ENCODE peak calls at places on chromosome 12, in six cellular contexts. One of them, this sample, is unnamed.

GRCh38 chr12:46915082-46915481 is 89.3 kb upstream of the SLC38A4 start:
- DNase-seq in sigmoid colon: peak; percentile 69
- DNase-seq in neural progenitor cell: no peak
- DNase-seq in transverse colon: no peak
- DNase-seq in SK-N-SH: no peak
- DNase-seq in MM.1S: no peak
- DNase-seq in this sample: no peak

GRCh38 chr12:76137611-76138010 is 53.1 kb upstream of the NAP1L1 start:
- DNase-seq in sigmoid colon: no peak
- DNase-seq in MM.1S: no peak
- DNase-seq in SK-N-SH: no peak
- DNase-seq in transverse colon: no peak
- DNase-seq in neural progenitor cell: no peak
- DNase-seq in this sample: no peak

GRCh38 chr12:94753071-94753779 is 102.9 kb upstream of the TMCC3 start:
- DNase-seq in MM.1S: no peak
- DNase-seq in transverse colon: no peak
- DNase-seq in sigmoid colon: no peak
- DNase-seq in neural progenitor cell: peak; percentile 57
- DNase-seq in SK-N-SH: no peak
- DNase-seq in this sample: no peak

GRCh38 chr12:19451196-19451595 is 11.9 kb downstream of the AEBP2 start:
- DNase-seq in MM.1S: no peak
- DNase-seq in sigmoid colon: no peak
- DNase-seq in neural progenitor cell: peak; percentile 27
- DNase-seq in transverse colon: no peak
- DNase-seq in SK-N-SH: peak; percentile 27
- DNase-seq in this sample: no peak

GRCh38 chr12:117872521-117873169 is 96.1 kb downstream of the KSR2 start:
- DNase-seq in transverse colon: no peak
- DNase-seq in sigmoid colon: no peak
- DNase-seq in SK-N-SH: no peak
- DNase-seq in neural progenitor cell: no peak
- DNase-seq in MM.1S: no peak
- DNase-seq in this sample: no peak

GRCh38 chr12:59808317-59808910 is 212.6 kb downstream of the SLC16A7 start:
- DNase-seq in SK-N-SH: peak; percentile 43
- DNase-seq in transverse colon: no peak
- DNase-seq in MM.1S: peak; percentile 38
- DNase-seq in sigmoid colon: no peak
- DNase-seq in neural progenitor cell: peak; percentile 53
- DNase-seq in this sample: no peak

GRCh38 chr12:98701166-98701565 is 56.1 kb downstream of the APAF1 start:
- DNase-seq in MM.1S: no peak
- DNase-seq in sigmoid colon: no peak
- DNase-seq in SK-N-SH: no peak
- DNase-seq in neural progenitor cell: no peak
- DNase-seq in transverse colon: no peak
- DNase-seq in this sample: no peak

GRCh38 chr12:49012739-49013138 is 5.8 kb downstream of the PRKAG1 start:
- DNase-seq in sigmoid colon: no peak
- DNase-seq in neural progenitor cell: no peak
- DNase-seq in MM.1S: no peak
- DNase-seq in transverse colon: no peak
- DNase-seq in SK-N-SH: no peak
- DNase-seq in this sample: no peak

GRCh38 chr12:32230607-32230982 is 123.9 kb downstream of the BICD1 start:
- DNase-seq in neural progenitor cell: no peak
- DNase-seq in sigmoid colon: no peak
- DNase-seq in SK-N-SH: peak; percentile 10
- DNase-seq in MM.1S: no peak
- DNase-seq in transverse colon: no peak
- DNase-seq in this sample: no peak

GRCh38 chr12:31591308-31591901 is 469 bp upstream of the DENND5B start:
- DNase-seq in sigmoid colon: peak; percentile 68
- DNase-seq in transverse colon: peak; percentile 29
- DNase-seq in MM.1S: no peak
- DNase-seq in SK-N-SH: peak; percentile 73
- DNase-seq in neural progenitor cell: peak; percentile 36
- DNase-seq in this sample: peak; percentile 20

GRCh38 chr12:9079082-9079481 is 36.6 kb downstream of the A2M start:
- DNase-seq in neural progenitor cell: no peak
- DNase-seq in SK-N-SH: no peak
- DNase-seq in MM.1S: no peak
- DNase-seq in sigmoid colon: no peak
- DNase-seq in transverse colon: no peak
- DNase-seq in this sample: no peak
- H3K36me3 ChIP-seq in neural progenitor cell: no peaks in the 10 kb centered on the region
- H3K36me3 ChIP-seq in SK-N-SH: no peaks in the 10 kb centered on the region
- H3K36me3 ChIP-seq in MM.1S: no peaks in the 10 kb centered on the region
- H3K36me3 ChIP-seq in sigmoid colon: peaks cover 63% of the 10 kb centered on the region
- H3K36me3 ChIP-seq in transverse colon: peaks cover 19% of the 10 kb centered on the region
- H3K36me3 ChIP-seq in this sample: no peaks in the 10 kb centered on the region

DNA sequence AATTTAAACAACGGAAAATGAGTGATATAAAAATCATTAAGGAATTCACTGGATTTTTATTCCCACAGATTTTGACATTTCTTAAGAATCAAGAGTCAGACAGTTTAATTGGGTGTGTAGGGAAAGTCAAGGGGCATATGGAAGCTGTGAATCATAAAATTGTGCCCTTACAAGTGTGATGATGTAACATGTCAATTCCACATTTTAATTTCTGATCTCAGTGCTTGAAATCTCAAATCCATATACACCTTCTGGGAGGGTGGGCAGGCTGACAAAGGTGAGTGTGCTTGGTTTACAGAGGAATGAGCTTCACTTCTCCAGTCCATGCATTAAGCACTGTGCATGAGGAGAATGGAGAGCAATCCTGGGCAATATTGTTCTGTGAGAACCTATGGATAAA is 1.0 kb upstream of the KRT6A start:
- DNase-seq in MM.1S: no peak
- DNase-seq in SK-N-SH: no peak
- DNase-seq in neural progenitor cell: no peak
- DNase-seq in sigmoid colon: no peak
- DNase-seq in transverse colon: no peak
- DNase-seq in this sample: no peak
- H3K27ac ChIP-seq in MM.1S: no peak overlapping the region
- H3K27ac ChIP-seq in SK-N-SH: no peak overlapping the region
- H3K27ac ChIP-seq in neural progenitor cell: no peak overlapping the region
- H3K27ac ChIP-seq in sigmoid colon: no peak overlapping the region
- H3K27ac ChIP-seq in transverse colon: no peak overlapping the region
- H3K27ac ChIP-seq in this sample: no peak overlapping the region

GRCh38 chr12:68334136-68334535 is 2.0 kb upstream of the MDM1 start:
- DNase-seq in sigmoid colon: no peak
- DNase-seq in neural progenitor cell: peak; percentile 36
- DNase-seq in SK-N-SH: peak; percentile 19
- DNase-seq in MM.1S: no peak
- DNase-seq in transverse colon: peak; percentile 36
- DNase-seq in this sample: peak; percentile 20
- TF ChIP-seq CTCF in sigmoid colon: no peak
- TF ChIP-seq CTCF in neural progenitor cell: peak; percentile 27
- TF ChIP-seq CTCF in SK-N-SH: no peak
- TF ChIP-seq CTCF in MM.1S: no peak
- TF ChIP-seq CTCF in transverse colon: no peak
- TF ChIP-seq CTCF in this sample: peak; percentile 53

DNA sequence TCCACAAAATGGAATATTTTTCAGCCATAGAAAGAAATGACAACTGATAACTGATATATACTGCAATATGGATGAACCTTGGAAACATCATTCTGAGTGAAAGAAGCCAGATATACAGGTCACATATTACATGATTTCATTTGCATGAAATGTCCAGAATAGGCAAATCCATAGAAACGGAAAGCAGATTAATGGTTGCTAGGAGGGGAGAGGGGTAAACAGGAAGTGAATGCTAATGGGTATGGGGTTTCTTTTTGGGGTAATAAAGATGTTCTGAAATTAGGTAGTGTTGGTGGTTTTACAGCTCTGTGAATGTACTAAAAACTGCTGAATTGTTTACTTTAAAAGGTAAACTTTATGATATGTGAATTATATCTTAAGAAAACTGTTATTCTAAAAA is 6.5 kb downstream of the RAD51AP1 start:
- DNase-seq in MM.1S: no peak
- DNase-seq in transverse colon: no peak
- DNase-seq in sigmoid colon: no peak
- DNase-seq in neural progenitor cell: no peak
- DNase-seq in SK-N-SH: no peak
- DNase-seq in this sample: no peak
- H3K36me3 ChIP-seq in MM.1S: peaks cover 16% of the 10 kb centered on the region
- H3K36me3 ChIP-seq in transverse colon: no peaks in the 10 kb centered on the region
- H3K36me3 ChIP-seq in sigmoid colon: no peaks in the 10 kb centered on the region
- H3K36me3 ChIP-seq in neural progenitor cell: peaks cover 36% of the 10 kb centered on the region
- H3K36me3 ChIP-seq in SK-N-SH: peaks cover 26% of the 10 kb centered on the region
- H3K36me3 ChIP-seq in this sample: peaks cover 90% of the 10 kb centered on the region

GRCh38 chr12:12822886-12823285 is 9.7 kb downstream of the DDX47 start:
- DNase-seq in transverse colon: no peak
- DNase-seq in neural progenitor cell: no peak
- DNase-seq in SK-N-SH: no peak
- DNase-seq in MM.1S: no peak
- DNase-seq in sigmoid colon: no peak
- DNase-seq in this sample: no peak
- H3K27ac ChIP-seq in transverse colon: no peak overlapping the region
- H3K27ac ChIP-seq in neural progenitor cell: no peak overlapping the region
- H3K27ac ChIP-seq in SK-N-SH: peak overlapping the region; percentile 11
- H3K27ac ChIP-seq in MM.1S: no peak overlapping the region
- H3K27ac ChIP-seq in sigmoid colon: no peak overlapping the region
- H3K27ac ChIP-seq in this sample: no peak overlapping the region